ENCODE peak calls at places on chromosomes 1 and 21, in ten cellular contexts. N, Z, E, W, K, B, H, S, P and F are unnamed samples.

GRCh38 chr1:223849352-223849751 is 3.6 kb upstream of the TP53BP2 start:
- DNase-seq in Z (peak), E (no peak), N (no peak), K (no peak), W (no peak), P (no peak), S (no peak), B (no peak), H (no peak), F (no peak)

GRCh38 chr1:30892671-30893073 is 15.9 kb downstream of the SDC3 start:
- DNase-seq in Z (no peak), N (no peak), S (no peak), B (no peak), E (no peak), H (no peak), K (no peak), P (no peak), W (no peak), F (no peak)

GRCh38 chr1:159076753-159077656 is at the start of gene AIM2:
- DNase-seq in N (peak), S (no peak), B (no peak), W (peak), Z (peak), H (no peak), E (no peak), P (peak), K (no peak), F (no peak)

GRCh38 chr1:1225238-1225845 is 6.5 kb downstream of the SDF4 start:
- DNase-seq in Z (no peak), S (no peak), H (no peak), W (peak), N (no peak), E (no peak), B (no peak), K (no peak), P (no peak), F (no peak)

GRCh38 chr1:228303596-228303995 is 95.8 kb downstream of the OBSCN start:
- DNase-seq in B (no peak), W (no peak), K (no peak), N (no peak), S (no peak), P (no peak), E (no peak), Z (no peak), H (no peak), F (no peak)

GRCh38 chr1:66182551-66183178 is 351.3 kb upstream of the SGIP1 start:
- DNase-seq in B (peak), W (peak), H (no peak), K (no peak), Z (no peak), P (no peak), S (peak), E (peak), N (no peak), F (peak)

GRCh38 chr1:21815724-21816311 is 3.8 kb downstream of the LDLRAD2 start:
- DNase-seq in K (no peak), H (no peak), N (peak), S (no peak), W (peak), Z (no peak), B (no peak), P (no peak), E (no peak), F (no peak)

GRCh38 chr21:39676054-39676771 is 63.5 kb downstream of the B3GALT5 start:
- DNase-seq in S (peak), E (peak), P (no peak), Z (peak), N (no peak), H (peak), B (peak), W (peak), K (no peak), F (peak)

GRCh38 chr1:3819626-3820245 is 23.4 kb upstream of the LRRC47 start:
- DNase-seq in E (no peak), P (no peak), W (no peak), N (no peak), Z (no peak), H (no peak), B (no peak), S (peak), K (no peak), F (no peak)

GRCh38 chr1:78419309-78419708 is 71.5 kb upstream of the PTGFR start:
- DNase-seq in K (no peak), N (no peak), S (no peak), B (peak), W (no peak), H (no peak), P (no peak), E (no peak), Z (no peak), F (peak)

GRCh38 chr1:206792939-206793607 is 20.8 kb upstream of the IL10 start:
- DNase-seq in P (peak), N (no peak), E (no peak), Z (peak), B (no peak), W (no peak), K (no peak), H (no peak), S (no peak), F (no peak)

GRCh38 chr1:77316966-77317365 is 35.1 kb downstream of the AK5 start:
- DNase-seq in K (no peak), S (no peak), P (no peak), B (no peak), Z (no peak), E (no peak), N (no peak), H (no peak), W (no peak), F (no peak)

GRCh38 chr21:37763298-37763697 is 153.0 kb downstream of the KCNJ6 start:
- DNase-seq in P (no peak), W (no peak), Z (no peak), E (no peak), B (no peak), H (no peak), S (no peak), N (no peak), K (no peak), F (no peak)

GRCh38 chr1:110508038-110508437 is 10.9 kb downstream of the KCNA10 start:
- DNase-seq in N (no peak), B (peak), K (peak), P (peak), Z (peak), H (peak), W (peak), E (peak), S (peak), F (no peak)

GRCh38 chr1:211748810-211749209 is 73.4 kb upstream of the NEK2 start:
- DNase-seq in B (no peak), W (no peak), E (no peak), K (no peak), S (no peak), Z (no peak), P (no peak), N (no peak), H (no peak), F (no peak)

GRCh38 chr1:27142464-27142863 is 12.5 kb downstream of the SLC9A1 start:
- DNase-seq in Z (no peak), W (no peak), E (no peak), P (no peak), B (no peak), K (no peak), S (peak), H (no peak), N (no peak), F (no peak)

GRCh38 chr1:84077476-84078107 is 66.5 kb upstream of the PRKACB start:
- DNase-seq in W (peak), K (peak), B (peak), S (peak), Z (peak), N (peak), P (peak), H (peak), E (peak), F (peak)
- TF ChIP-seq CTCF in W (no peak), K (no peak), B (no peak), S (no peak), Z (peak), N (no peak), P (no peak), H (peak), E (no peak), F (no peak)

GRCh38 chr1:7302873-7303272 is 468.2 kb upstream of the VAMP3 start:
- DNase-seq in W (no peak), B (no peak), E (no peak), H (no peak), P (no peak), S (no peak), Z (no peak), N (no peak), K (no peak), F (no peak)
- TF ChIP-seq CTCF in W (no peak), B (peak), E (no peak), H (no peak), P (no peak), S (peak), Z (no peak), N (no peak), K (no peak), F (peak)

DNA sequence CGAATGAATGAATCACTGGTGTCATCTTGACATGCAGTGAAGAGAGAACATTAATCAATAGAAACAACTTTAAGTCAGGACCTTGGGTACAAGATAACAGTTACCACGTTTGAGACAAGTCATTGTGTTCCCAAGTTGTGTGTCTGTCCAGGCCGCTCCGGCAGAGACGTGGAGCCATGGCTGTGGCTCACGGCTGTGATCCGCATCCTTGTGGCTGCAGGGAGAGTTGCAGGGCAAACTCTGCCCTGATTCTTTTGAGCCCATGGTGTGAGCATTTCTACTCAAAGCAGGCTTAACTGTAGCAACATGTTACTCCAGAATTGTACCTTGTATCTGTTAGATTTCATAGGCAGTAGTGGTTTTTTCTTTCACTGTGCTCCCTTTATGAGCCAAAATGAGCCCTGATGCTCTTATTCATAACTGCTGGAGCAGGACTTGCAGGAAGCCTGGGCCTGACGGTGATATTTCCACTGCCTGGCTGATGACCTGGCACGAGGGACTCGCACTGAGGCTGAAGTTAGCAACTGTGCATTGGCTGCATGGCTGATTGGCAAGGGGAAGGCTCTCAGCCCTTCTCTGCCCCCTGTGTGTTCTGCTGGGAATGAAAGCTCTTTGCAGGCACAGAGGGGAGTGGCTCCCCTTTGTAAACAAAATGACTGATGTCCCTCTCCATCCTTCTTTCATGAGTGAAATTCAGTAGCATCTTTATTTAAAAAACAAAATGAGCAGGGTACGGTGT is 465.3 kb downstream of the AJAP1 start:
- DNase-seq in K (peak), B (no peak), P (no peak), S (no peak), E (no peak), W (no peak), Z (no peak), H (no peak), N (no peak), F (no peak)
- TF ChIP-seq CTCF in K (peak), B (no peak), P (no peak), S (no peak), E (no peak), W (no peak), Z (no peak), H (no peak), N (no peak), F (no peak)

GRCh38 chr1:246295340-246295739 is 211.7 kb downstream of the SMYD3 start:
- DNase-seq in Z (no peak), B (no peak), P (no peak), W (no peak), N (no peak), S (no peak), K (no peak), H (no peak), E (no peak), F (no peak)

GRCh38 chr1:246300653-246301549 is 206.2 kb downstream of the SMYD3 start:
- DNase-seq in E (no peak), Z (no peak), H (no peak), S (no peak), B (no peak), P (no peak), W (no peak), K (no peak), N (no peak), F (no peak)

GRCh38 chr1:246294263-246294662 is 212.8 kb downstream of the SMYD3 start:
- DNase-seq in K (no peak), Z (no peak), S (no peak), W (no peak), E (no peak), N (no peak), H (no peak), P (no peak), B (no peak), F (no peak)

GRCh38 chr1:246295968-246296367 is 211.1 kb downstream of the SMYD3 start:
- DNase-seq in P (no peak), S (peak), B (no peak), H (no peak), E (no peak), N (no peak), W (no peak), Z (no peak), K (no peak), F (no peak)

DNA sequence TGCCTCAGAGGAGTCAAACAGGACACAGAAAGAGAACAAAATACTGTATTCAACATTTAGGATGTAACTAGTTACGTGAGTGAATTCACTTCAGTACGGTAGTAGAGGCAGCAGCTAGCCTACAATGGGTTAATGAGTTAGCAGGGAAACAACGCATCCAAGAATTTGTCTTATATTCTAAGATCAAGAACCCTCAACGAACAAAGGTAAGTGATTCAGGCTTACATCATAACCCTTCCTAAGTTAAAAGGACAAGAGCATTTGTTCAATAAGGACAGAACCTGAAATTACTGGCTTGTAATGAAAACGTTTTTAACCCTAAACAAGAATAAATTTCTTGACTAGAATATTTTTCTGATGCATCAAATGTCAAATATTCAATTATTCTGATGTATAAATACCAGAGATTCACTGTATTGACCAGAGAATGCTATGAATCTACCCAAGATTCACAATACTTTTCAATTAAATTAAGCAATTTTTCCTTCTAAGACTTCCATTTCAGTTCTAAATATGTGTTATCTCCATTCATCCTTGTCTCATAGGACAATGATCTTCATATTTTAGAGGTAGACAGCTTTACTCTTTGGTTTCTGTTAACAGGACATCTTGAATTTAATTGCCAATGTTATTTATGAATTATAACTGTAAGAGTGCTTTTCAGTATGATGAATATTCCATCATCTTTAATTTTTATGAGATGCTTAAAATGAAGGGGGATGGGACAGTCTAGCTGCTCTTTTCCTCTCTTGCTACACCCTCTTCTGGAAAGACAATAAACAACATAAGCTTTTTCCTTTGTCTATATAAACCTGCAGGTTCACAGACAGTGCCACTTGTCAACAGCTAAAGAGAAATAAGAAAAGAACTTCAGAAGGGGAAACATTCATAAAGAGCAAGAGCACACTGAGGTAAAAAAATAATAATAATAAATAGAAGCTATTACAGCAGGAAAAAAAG is 209.5 kb downstream of the SMYD3 start:
- DNase-seq in K (no peak), N (no peak), B (no peak), P (no peak), W (no peak), E (no peak), Z (no peak), S (peak), H (no peak), F (no peak)
- TF ChIP-seq CTCF in K (no peak), N (no peak), B (peak), P (no peak), W (no peak), E (no peak), Z (no peak), S (no peak), H (no peak), F (no peak)

DNA sequence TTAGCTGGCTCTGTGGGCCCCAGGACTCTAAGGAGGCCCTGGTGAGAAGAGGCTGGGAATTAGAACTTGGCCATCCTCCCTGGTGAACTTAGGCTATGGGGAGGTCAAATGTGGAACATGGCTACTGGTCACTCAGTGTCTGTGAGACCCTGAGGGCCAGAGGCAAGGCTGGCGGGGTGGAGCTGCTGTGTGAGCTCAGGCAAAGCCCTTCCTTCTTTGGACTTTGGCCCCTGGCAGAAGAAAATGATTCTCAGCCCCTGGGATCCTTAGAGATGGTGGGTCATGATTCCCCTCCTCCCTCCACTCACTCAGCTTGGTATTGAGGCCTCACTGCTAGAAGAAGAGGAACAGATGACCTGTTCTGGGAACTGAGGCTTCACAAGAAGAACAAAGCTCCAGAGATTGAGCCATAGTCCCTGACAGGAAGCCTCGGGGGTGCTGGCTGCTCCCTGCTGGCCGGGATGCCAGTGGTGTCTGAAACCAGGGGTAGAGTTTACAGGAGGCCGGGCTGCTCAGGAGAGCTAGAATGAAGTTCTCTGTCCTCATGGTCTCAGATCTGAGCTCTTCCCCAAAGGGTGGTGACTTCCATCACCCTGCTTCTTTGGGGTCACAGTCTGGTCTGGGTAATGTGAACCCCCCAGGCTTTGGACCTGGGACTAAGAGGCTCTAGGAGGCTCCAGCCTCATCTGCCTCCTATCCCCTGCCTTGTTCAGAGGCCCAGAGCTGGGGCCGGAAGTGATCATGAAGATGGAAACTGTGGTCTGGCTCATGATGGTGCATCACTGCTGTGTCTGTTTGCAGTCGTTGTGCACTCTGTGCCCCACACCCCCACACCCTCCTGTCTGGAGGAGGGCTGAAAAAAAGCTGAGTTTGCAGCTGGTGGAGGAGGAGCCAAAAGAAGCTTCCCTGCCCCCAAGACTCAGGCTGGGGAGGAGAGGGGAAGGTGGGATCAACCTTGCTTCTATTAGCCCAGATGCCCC is 905 bp downstream of the BTBD19 start:
- DNase-seq in E (no peak), Z (peak), P (peak), N (peak), S (no peak), W (peak), H (peak), K (no peak), B (peak), F (no peak)
- TF ChIP-seq CTCF in E (no peak), Z (no peak), P (no peak), N (no peak), S (peak), W (no peak), H (peak), K (no peak), B (peak), F (no peak)

GRCh38 chr21:34369741-34370140 is 5.6 kb upstream of the SMIM11 start:
- DNase-seq in W (no peak), K (no peak), H (no peak), P (no peak), Z (no peak), B (no peak), N (no peak), E (no peak), S (no peak), F (no peak)

GRCh38 chr21:34367320-34367935 is 3.6 kb downstream of the KCNE2 start:
- DNase-seq in W (peak), K (peak), P (peak), H (no peak), S (peak), E (peak), Z (no peak), B (peak), N (no peak), F (peak)

DNA sequence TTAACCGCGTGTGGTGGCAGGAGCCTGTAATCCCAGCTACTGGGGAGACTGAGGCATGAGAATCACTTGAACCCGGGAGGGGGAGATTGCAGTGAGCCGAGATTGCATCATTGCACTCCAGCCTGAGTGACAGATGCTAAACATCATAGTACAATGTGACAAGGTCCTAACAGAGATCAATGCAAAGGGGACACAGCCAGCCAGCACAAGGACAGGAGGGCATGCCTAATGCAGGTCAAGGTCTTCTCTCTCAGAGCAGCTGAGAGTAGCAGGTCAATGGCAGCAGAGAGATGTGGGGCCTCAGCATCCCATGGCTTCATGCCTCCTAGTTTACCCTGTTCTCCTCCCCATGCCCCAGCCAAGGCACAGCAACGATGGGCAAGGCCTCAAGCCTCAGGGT is 3.0 kb upstream of the SMIM11 start:
- DNase-seq in K (no peak), E (no peak), H (no peak), W (no peak), B (no peak), Z (no peak), N (no peak), S (no peak), P (no peak), F (no peak)
- TF ChIP-seq CTCF in K (no peak), E (no peak), H (no peak), W (no peak), B (no peak), Z (no peak), N (no peak), S (no peak), P (no peak), F (no peak)

DNA sequence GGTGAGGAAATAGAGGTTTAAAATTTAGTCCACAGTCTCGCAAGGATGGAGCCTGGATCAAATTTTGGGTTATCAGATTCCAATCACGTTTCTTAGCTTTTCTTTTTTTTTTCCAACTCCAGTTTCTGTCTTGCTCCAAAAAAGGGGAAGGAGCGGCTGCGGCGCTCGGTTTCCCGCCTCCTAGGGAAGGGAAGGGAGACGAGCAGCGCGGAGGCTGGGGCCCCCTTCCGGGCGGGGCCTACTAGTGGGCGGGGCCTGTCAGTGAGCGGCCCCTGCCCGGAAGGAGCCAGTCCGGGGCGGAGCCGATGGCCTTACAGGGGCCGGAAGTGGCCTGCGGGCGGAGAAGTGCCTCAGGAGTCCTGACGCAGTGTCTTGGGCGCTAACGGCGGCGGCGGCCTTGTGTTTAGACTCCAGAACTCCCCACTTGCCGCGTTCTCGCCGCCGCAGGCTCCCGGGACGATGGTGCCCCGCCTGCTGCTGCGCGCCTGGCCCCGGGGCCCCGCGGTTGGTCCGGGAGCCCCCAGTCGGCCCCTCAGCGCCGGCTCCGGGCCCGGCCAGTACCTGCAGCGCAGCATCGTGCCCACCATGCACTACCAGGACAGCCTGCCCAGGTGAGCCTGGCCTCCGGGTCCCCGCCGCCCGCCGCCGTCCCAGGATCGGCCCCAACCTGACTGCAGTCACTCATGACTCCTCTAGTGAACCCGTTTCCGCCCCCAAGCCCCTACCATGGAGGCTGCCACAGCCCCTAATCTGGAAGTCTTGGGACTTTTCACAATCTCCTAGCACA is at the start of gene CPT2:
- DNase-seq in B (peak), P (peak), W (peak), N (peak), E (peak), H (peak), S (peak), K (peak), Z (peak), F (peak)
- TF ChIP-seq CTCF in B (peak), P (no peak), W (no peak), N (no peak), E (no peak), H (peak), S (no peak), K (no peak), Z (no peak), F (no peak)